ENCODE peak calls at places on chromosomes 5 and 9, in eight cellular contexts. G, S, Y, E, I, J, Q and L are unnamed samples.

GRCh38 chr9:135879237-135879601 is 28.1 kb downstream of the CAMSAP1 start:
- DNase-seq in E (peak), I (no peak), Q (no peak), S (no peak), Y (no peak), G (no peak), J (no peak), L (no peak)

GRCh38 chr5:178384815-178385471 is 152.3 kb upstream of the PHYKPL start:
- DNase-seq in I (no peak), S (no peak), G (no peak), E (no peak), Y (no peak), Q (no peak), J (no peak), L (no peak)

GRCh38 chr5:148966937-148967336 is 95.9 kb downstream of the SH3TC2 start:
- DNase-seq in E (no peak), J (no peak), I (no peak), Y (no peak), G (no peak), S (no peak), Q (no peak), L (no peak)

GRCh38 chr5:72314571-72315172 is 5.4 kb downstream of the MRPS27 start:
- DNase-seq in J (peak), Y (no peak), G (no peak), E (peak), S (no peak), I (peak), Q (no peak), L (no peak)

GRCh38 chr5:29924107-29924506 is 1269.4 kb upstream of the CDH6 start:
- DNase-seq in Q (no peak), G (no peak), I (no peak), J (peak), Y (no peak), S (no peak), E (no peak), L (no peak)

GRCh38 chr9:113631093-113631765 is 167.7 kb downstream of the RGS3 start:
- DNase-seq in J (no peak), G (no peak), Q (no peak), I (no peak), E (peak), Y (no peak), S (no peak), L (no peak)

GRCh38 chr5:177478711-177479646 is 5.5 kb upstream of the DBN1 start:
- DNase-seq in I (no peak), J (no peak), S (no peak), Y (peak), E (peak), G (no peak), Q (peak), L (no peak)

GRCh38 chr5:112906637-112907036 is 15.4 kb downstream of the REEP5 start:
- DNase-seq in Y (no peak), I (no peak), E (no peak), Q (no peak), S (no peak), G (no peak), J (no peak), L (no peak)

GRCh38 chr9:132424857-132425702 is 15.1 kb downstream of the CFAP77 start:
- DNase-seq in Y (no peak), I (no peak), Q (no peak), E (no peak), S (no peak), J (no peak), G (no peak), L (no peak)

GRCh38 chr5:35229076-35230042 is 928 bp downstream of the PRLR start:
- DNase-seq in Y (no peak), S (no peak), I (peak), Q (peak), J (no peak), E (peak), G (no peak), L (peak)

GRCh38 chr9:23551171-23551795 is 274.8 kb downstream of the ELAVL2 start:
- DNase-seq in J (no peak), Q (no peak), G (no peak), E (no peak), I (no peak), Y (no peak), S (no peak), L (no peak)

GRCh38 chr5:35158627-35159369 is 71.5 kb downstream of the PRLR start:
- DNase-seq in J (no peak), I (no peak), G (no peak), Q (no peak), S (no peak), Y (no peak), E (no peak), L (no peak)

GRCh38 chr5:78204241-78204640 is 90.3 kb downstream of the AP3B1 start:
- DNase-seq in E (no peak), Q (no peak), I (no peak), J (no peak), Y (no peak), G (no peak), S (no peak), L (peak)

GRCh38 chr5:130994496-130995253 is 170.4 kb downstream of the HINT1 start:
- DNase-seq in J (no peak), E (no peak), S (no peak), I (no peak), Y (no peak), G (no peak), Q (no peak), L (no peak)

GRCh38 chr5:136123236-136123768 is 9.3 kb upstream of the SMAD5 start:
- DNase-seq in E (peak), I (peak), S (no peak), Y (no peak), Q (no peak), J (peak), G (no peak), L (no peak)

GRCh38 chr5:72231989-72232703 is 87.9 kb downstream of the MRPS27 start:
- DNase-seq in J (peak), S (no peak), Y (no peak), E (no peak), G (no peak), Q (no peak), I (no peak), L (no peak)

GRCh38 chr5:6822556-6823343 is 109.5 kb downstream of the TENT4A start:
- DNase-seq in I (no peak), S (no peak), G (no peak), E (no peak), Y (no peak), J (no peak), Q (no peak), L (peak)

GRCh38 chr5:63247651-63248050 is 669.0 kb downstream of the LRRC70 start:
- DNase-seq in Q (no peak), I (no peak), J (peak), E (no peak), G (no peak), Y (no peak), S (no peak), L (no peak)

GRCh38 chr9:38690574-38690973 is 29.4 kb downstream of the FAM240B start:
- DNase-seq in Y (no peak), G (no peak), S (no peak), I (no peak), J (no peak), Q (peak), E (no peak), L (no peak)

GRCh38 chr9:116409124-116409523 is 255.5 kb downstream of the PAPPA start:
- DNase-seq in G (no peak), Q (no peak), I (no peak), S (no peak), J (no peak), Y (no peak), E (no peak), L (no peak)

GRCh38 chr5:1364211-1364610 is 19.3 kb upstream of the CLPTM1L start:
- DNase-seq in G (no peak), S (no peak), Q (no peak), Y (no peak), J (no peak), I (no peak), E (no peak), L (no peak)

GRCh38 chr9:107737987-107738743 is 248.6 kb upstream of the KLF4 start:
- DNase-seq in Q (no peak), G (peak), E (peak), I (no peak), S (peak), J (peak), Y (no peak), L (no peak)

GRCh38 chr5:173395257-173395932 is 67.2 kb upstream of the STC2 start:
- DNase-seq in G (peak), J (peak), E (peak), I (no peak), Y (no peak), S (no peak), Q (no peak), L (no peak)

GRCh38 chr9:130143974-130144373 is 28.2 kb upstream of the NCS1 start:
- DNase-seq in G (no peak), Q (no peak), Y (no peak), I (no peak), J (no peak), E (peak), S (no peak), L (no peak)

GRCh38 chr5:80711216-80711615 is 56.4 kb upstream of the DHFR start:
- DNase-seq in E (no peak), Q (no peak), S (no peak), G (no peak), J (no peak), Y (no peak), I (no peak), L (no peak)

GRCh38 chr5:173645437-173645807 is 29.0 kb upstream of the BOD1 start:
- DNase-seq in G (no peak), J (peak), Y (no peak), Q (no peak), S (no peak), I (no peak), E (no peak), L (no peak)

GRCh38 chr9:121652037-121652837 is 803 bp downstream of the DAB2IP start:
- DNase-seq in I (no peak), J (no peak), Y (no peak), E (peak), Q (no peak), S (no peak), G (no peak), L (no peak)

GRCh38 chr9:112761912-112762651 is 11.5 kb downstream of the SNX30 start:
- DNase-seq in Y (no peak), J (peak), Q (no peak), G (no peak), S (no peak), E (peak), I (no peak), L (no peak)

GRCh38 chr5:135482383-135482933 is 30.3 kb upstream of the TIFAB start:
- DNase-seq in Y (no peak), J (no peak), I (no peak), S (no peak), G (no peak), Q (no peak), E (no peak), L (no peak)

GRCh38 chr5:102715405-102715804 is 39.7 kb upstream of the PAM start:
- DNase-seq in Q (no peak), I (no peak), J (peak), G (peak), S (no peak), Y (no peak), E (peak), L (no peak)

GRCh38 chr9:26744362-26744965 is 148.1 kb downstream of the CAAP1 start:
- DNase-seq in E (peak), S (peak), Q (peak), I (no peak), J (peak), G (no peak), Y (no peak), L (no peak)

GRCh38 chr9:114690308-114690707 is 8.3 kb upstream of the TEX48 start:
- DNase-seq in G (no peak), S (no peak), I (no peak), J (no peak), Y (no peak), E (no peak), Q (no peak), L (no peak)